ENCODE peak calls at places on chromosomes 4 and X, in five cellular contexts. P is CD4-positive, CD25-positive, alpha-beta regulatory T cell; W is lung; X is SK-N-SH; R is NT2/D1. H is an unnamed sample. For H3K4me1 and H3K9me3, the result is how much of the 10 kb centered on the place peaks cover.

GRCh38 chr4:76458829-76459228 is 23.8 kb downstream of the SHROOM3 start:
- DNase-seq in W (no peak), X (no peak), R (no peak), P (no peak), H (no peak)

GRCh38 chr4:165288639-165289428 is 38.6 kb upstream of the MSMO1 start:
- DNase-seq in R (no peak), P (no peak), W (no peak), X (no peak), H (no peak)

GRCh38 chr4:153785830-153786721 is 2.8 kb downstream of the SFRP2 start:
- DNase-seq in X (peak), R (no peak), P (peak), W (no peak), H (peak)

GRCh38 chr4:6633091-6633906 is 7.2 kb upstream of the MRFAP1 start:
- DNase-seq in P (no peak), X (no peak), R (no peak), W (no peak), H (no peak)

GRCh38 chrX:71492086-71493065 is 40.5 kb upstream of the OGT start:
- DNase-seq in X (peak), R (no peak), W (peak), P (peak), H (peak)

GRCh38 chrX:68726366-68726765 is 78.9 kb downstream of the STARD8 start:
- DNase-seq in R (no peak), P (no peak), W (no peak), X (no peak), H (no peak)

GRCh38 chr4:82706349-82707000 is 92.1 kb downstream of the SCD5 start:
- DNase-seq in P (no peak), X (no peak), R (no peak), W (no peak), H (no peak)

GRCh38 chr4:125049711-125050110 is 265.0 kb upstream of the FAT4 start:
- DNase-seq in R (no peak), W (no peak), X (no peak), P (no peak), H (no peak)

GRCh38 chrX:103585421-103586313 is at the start of gene TCEAL4:
- DNase-seq in W (peak), P (peak), R (peak), X (peak), H (peak)

GRCh38 chrX:66110112-66110511 is 53.9 kb upstream of the HEPH start:
- DNase-seq in P (peak), X (peak), W (no peak), R (no peak), H (peak)

GRCh38 chr4:2482693-2483092 is 13.8 kb downstream of the RNF4 start:
- DNase-seq in R (no peak), P (peak), W (no peak), X (no peak), H (no peak)

GRCh38 chr4:2480649-2481048 is 11.7 kb downstream of the RNF4 start:
- DNase-seq in P (no peak), X (no peak), R (no peak), W (no peak), H (no peak)

GRCh38 chr4:2483237-2483636 is 14.3 kb downstream of the RNF4 start:
- DNase-seq in W (no peak), X (no peak), P (no peak), R (no peak), H (no peak)

GRCh38 chr4:2482192-2482591 is 13.3 kb downstream of the RNF4 start:
- DNase-seq in X (no peak), W (no peak), R (no peak), P (no peak), H (no peak)

GRCh38 chr4:2478220-2478619 is 9.3 kb downstream of the RNF4 start:
- DNase-seq in X (no peak), R (no peak), W (no peak), P (no peak), H (no peak)
- H3K4me1 ChIP-seq in X (under half), R (under half), W (under half), P (half or more), H (half or more)

DNA sequence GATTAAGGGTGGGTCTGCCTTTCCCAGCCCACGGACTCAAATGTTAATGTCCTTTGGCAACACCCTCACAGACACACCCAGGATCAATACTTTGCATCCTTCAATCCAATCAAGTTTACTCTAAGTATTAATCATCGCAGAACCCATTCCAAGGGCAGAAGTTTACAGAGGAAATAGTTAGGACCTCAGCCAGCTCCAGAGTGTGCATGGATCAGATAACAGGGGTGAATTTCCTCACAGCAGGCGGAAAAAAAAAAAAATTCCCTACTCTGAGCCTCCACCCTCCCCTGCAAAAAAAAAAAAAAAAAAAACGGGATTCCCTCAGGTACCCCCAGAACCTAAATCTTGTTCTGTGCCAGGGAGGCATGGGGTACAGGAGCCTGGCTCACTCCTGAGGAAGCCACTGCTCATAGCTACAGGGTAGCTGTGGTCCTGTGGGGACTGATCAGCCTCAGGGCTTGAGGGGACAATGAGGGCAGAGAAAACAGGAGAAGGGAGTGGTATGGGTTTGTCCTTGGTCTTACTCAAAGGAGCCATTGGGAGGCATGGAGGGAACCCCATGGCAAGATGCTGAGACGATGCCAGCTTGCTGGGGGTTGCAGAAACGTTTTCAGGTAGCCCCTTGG is 113.0 kb downstream of the DHRSX start:
- DNase-seq in X (no peak), W (no peak), R (no peak), P (no peak), H (no peak)
- H3K9me3 ChIP-seq in X (under half), W (under half), R (under half), P (under half), H (under half)

GRCh38 chr4:80008971-80009370 is 64.1 kb downstream of the ANTXR2 start:
- DNase-seq in R (no peak), X (no peak), P (no peak), W (no peak), H (no peak)
- H3K4me1 ChIP-seq in R (under half), X (under half), P (under half), W (under half), H (under half)

DNA sequence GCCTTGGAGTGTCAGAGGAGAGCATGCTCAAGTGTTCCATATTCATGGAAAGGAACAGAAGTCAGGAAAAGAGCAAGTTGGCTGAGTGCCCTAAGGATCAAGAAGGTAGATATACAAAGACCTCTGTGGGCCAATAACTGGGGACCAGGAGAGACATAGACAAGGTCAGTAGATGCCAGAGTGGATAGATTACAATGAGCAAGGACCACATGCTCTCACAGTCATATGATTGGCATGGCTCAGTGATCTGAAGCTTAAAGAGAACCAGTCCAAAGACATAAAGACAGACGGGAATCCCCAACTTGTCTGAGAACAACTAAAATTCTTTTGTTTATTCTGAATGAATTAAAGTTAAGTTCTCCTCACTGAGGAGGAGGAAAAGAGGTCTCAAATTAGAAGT is 289.7 kb downstream of the HS3ST1 start:
- DNase-seq in W (no peak), P (no peak), X (no peak), R (no peak), H (no peak)
- H3K9me3 ChIP-seq in W (under half), P (under half), X (under half), R (under half), H (under half)

DNA sequence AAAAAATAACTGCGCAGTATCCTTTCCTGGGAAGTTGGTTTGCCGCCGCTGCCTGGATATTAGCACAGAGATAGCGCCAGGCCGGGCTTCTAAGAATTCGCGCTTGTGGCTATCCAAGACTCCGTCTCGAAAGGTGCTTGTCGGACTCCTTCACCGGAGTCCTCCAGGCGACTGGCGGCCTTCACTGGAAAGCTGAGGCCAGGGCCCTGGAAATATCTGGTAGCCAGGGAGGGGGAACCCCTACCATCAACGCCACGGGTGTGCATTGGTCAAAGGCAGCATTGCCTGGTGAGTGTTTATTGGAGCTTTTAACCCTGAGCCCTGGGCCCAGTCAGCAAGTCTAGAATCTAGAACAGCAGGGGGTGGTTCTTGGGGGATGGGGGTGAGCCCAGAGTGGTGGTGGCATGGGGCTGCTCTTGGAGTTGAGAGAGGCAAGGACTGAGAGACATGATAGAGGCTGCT is 567 bp upstream of the PIM2 start:
- DNase-seq in R (no peak), P (no peak), W (no peak), X (peak), H (peak)
- H3K4me1 ChIP-seq in R (under half), P (half or more), W (under half), X (under half), H (under half)

DNA sequence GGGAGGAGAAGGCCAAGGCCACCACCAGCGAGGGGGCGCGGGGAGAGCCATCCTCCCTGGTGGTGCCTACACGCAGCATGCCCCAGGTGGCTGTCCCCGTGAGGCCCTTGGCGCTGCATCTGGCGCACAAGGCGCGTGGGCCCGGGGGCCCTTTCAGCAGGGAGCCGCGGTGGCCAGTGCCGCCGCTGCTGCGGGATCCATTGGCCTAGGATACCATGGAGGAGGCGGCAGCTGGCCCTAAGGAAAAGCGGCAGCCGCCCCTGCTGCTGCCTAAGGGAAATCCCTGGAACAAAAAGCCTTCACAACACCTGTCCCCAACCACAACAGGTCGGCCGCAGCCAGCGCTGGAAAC is 1059.6 kb downstream of the TECRL start:
- DNase-seq in W (no peak), R (no peak), X (no peak), P (no peak), H (no peak)
- H3K9me3 ChIP-seq in W (under half), R (under half), X (under half), P (under half), H (under half)

GRCh38 chrX:13000311-13000811 is 25.5 kb downstream of the TMSB4X start:
- DNase-seq in P (peak), W (no peak), R (no peak), X (no peak), H (peak)
- H3K4me1 ChIP-seq in P (half or more), W (under half), R (under half), X (under half), H (half or more)

GRCh38 chr4:99011910-99012309 is 16.4 kb downstream of the METAP1 start:
- DNase-seq in P (no peak), W (no peak), R (no peak), X (no peak), H (no peak)

GRCh38 chr4:99013402-99013843 is 17.9 kb downstream of the METAP1 start:
- DNase-seq in R (no peak), W (no peak), P (no peak), X (no peak), H (no peak)

GRCh38 chr4:99002274-99002673 is 6.8 kb downstream of the METAP1 start:
- DNase-seq in W (no peak), R (no peak), P (no peak), X (no peak), H (no peak)

GRCh38 chr4:99013884-99014523 is 18.5 kb downstream of the METAP1 start:
- DNase-seq in R (no peak), P (no peak), W (no peak), X (no peak), H (no peak)

DNA sequence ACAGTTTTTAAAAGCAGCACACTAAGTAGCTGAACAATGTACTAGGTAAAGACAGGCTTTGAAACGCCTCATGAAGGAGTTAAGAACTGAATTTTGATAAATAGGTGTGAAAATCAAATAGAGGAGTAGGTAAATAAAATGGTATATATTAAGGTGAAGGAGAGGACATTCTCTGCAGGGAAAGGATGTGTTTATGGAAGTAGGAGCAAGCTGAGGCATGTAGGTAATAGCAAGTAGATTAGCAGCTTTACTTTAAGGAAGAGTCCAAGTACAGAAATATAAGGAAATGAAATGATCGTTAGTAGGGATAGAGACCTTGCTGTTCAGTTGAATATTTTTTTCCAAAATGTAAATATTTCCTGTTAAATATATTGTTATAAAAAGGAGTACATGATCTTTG is 12.5 kb downstream of the METAP1 start:
- DNase-seq in R (no peak), W (no peak), X (no peak), P (no peak), H (no peak)
- H3K9me3 ChIP-seq in R (under half), W (under half), X (under half), P (under half), H (under half)

DNA sequence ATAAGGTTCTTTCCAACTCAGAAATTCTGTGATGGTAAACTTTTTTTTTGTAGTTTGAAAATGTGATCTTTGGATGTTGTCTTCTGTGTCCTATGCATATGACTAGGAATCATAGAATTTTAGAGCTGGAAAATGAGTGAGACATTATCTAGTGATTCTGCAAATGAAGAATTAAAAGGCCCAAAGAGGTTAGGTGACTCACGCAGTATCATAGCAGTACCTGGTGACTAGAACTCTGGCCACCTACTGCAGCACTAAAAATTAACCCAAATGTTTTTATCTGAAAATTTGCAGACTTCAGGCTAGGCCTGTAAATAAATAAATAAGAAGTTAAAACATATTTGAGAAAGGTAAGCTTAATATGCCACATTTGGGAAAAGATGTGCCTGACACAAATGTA is 52.8 kb downstream of the NFKB1 start:
- DNase-seq in X (no peak), P (no peak), R (no peak), W (no peak), H (no peak)
- H3K4me1 ChIP-seq in X (under half), P (under half), R (under half), W (under half), H (under half)